ENCODE peak calls at places on chromosomes 1 and 21, in six cellular contexts. K is astrocyte of the spinal cord, X is endothelial cell of umbilical vein, E is adrenal gland, H is SK-N-SH, W is nephron progenitor cell. C is an unnamed sample.

GRCh38 chr1:63199666-63200065 is 122.7 kb upstream of the FOXD3 start:
- DNase-seq in K (no peak), X (no peak), E (no peak), H (peak), W (peak), C (peak)

GRCh38 chr1:46133946-46134345 is 1.5 kb upstream of the PIK3R3 start:
- DNase-seq in K (no peak), X (peak), E (no peak), H (no peak), W (no peak), C (no peak)

GRCh38 chr1:183226963-183227362 is 40.9 kb downstream of the LAMC2 start:
- DNase-seq in K (peak), X (no peak), E (no peak), H (no peak), W (peak), C (no peak)

GRCh38 chr1:19313961-19314882 is 2.1 kb downstream of the SLC66A1 start:
- DNase-seq in K (no peak), X (no peak), E (no peak), H (no peak), W (no peak), C (no peak)

GRCh38 chr1:13732971-13733667 is 33.1 kb downstream of the PRDM2 start:
- DNase-seq in K (no peak), X (no peak), E (no peak), H (no peak), W (no peak), C (no peak)

GRCh38 chr1:111542187-111542586 is 38.8 kb upstream of the ADORA3 start:
- DNase-seq in K (no peak), X (no peak), E (no peak), H (no peak), W (no peak), C (no peak)

GRCh38 chr1:67555487-67556296 is 125.5 kb upstream of the SERBP1 start:
- DNase-seq in K (no peak), X (no peak), E (no peak), H (no peak), W (no peak), C (peak)

GRCh38 chr1:107538502-107538901 is 397.7 kb downstream of the NTNG1 start:
- DNase-seq in K (no peak), X (no peak), E (no peak), H (no peak), W (no peak), C (no peak)

DNA sequence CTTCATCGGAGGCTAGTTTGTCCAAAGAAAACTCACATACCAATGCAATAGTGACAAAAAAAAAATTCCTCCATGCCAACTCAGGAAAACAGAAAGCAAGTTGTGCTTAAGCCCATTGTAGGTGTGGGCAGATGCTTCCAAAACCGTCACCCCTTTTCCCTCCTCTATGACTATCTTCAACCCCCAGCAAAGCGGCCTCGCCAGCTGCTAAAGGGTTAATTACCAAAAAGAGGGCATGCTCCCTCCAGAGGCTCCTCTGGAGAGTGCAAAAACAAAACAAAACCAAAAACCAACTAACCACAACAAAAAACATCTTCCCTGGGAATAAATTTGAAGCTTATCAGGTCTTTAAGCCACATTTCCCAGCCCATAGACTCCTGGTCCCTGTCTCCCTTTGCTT is 1.2 kb downstream of the LMOD1 start:
- DNase-seq in K (no peak), X (no peak), E (no peak), H (no peak), W (no peak), C (no peak)
- TF ChIP-seq CTCF in K (peak), X (peak), E (no peak), H (peak), W (peak), C (no peak)

GRCh38 chr21:35981514-35982070 is 78.7 kb downstream of the SETD4 start:
- DNase-seq in K (no peak), X (no peak), E (no peak), H (no peak), W (no peak), C (no peak)

GRCh38 chr21:35988396-35989140 is 71.8 kb downstream of the SETD4 start:
- DNase-seq in K (no peak), X (no peak), E (no peak), H (no peak), W (no peak), C (no peak)

GRCh38 chr21:35987475-35987874 is 72.9 kb downstream of the SETD4 start:
- DNase-seq in K (no peak), X (no peak), E (no peak), H (no peak), W (no peak), C (no peak)

GRCh38 chr21:35982717-35983116 is 77.6 kb downstream of the SETD4 start:
- DNase-seq in K (no peak), X (no peak), E (no peak), H (no peak), W (no peak), C (no peak)

DNA sequence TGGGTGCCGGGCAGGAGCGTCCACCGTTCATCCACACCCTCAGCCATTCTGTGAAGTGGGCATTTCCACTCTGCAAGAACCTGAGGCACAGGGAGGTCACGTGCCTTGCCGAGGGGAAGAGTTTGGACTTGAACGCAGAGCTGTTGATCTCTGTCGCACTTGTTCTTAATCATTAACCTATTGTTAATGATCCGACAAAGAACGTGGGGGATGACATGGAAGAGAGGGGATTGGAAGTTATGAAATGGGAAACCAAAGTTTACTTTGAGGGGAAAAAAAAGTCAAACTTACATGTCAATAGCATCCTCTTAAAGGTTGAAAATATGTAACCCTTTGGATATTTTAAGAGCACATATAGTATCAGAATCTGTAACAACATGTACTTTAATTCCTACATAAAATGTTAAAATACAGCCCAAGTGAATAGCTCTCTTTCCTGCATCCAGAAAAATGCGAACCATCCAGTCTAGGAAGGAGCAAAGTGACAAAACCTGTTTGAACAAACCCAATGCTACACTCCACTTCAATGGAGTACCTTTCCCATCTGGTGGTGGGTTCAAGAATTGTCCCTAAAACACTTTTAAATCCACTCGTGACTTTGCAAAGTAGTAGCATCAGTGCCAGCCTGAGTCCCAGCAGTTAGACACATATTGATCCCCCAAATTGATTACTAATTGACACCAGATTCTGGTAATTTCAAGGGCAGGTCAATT is 75.5 kb downstream of the SETD4 start:
- DNase-seq in K (no peak), X (no peak), E (no peak), H (no peak), W (no peak), C (no peak)
- TF ChIP-seq CTCF in K (no peak), X (no peak), E (no peak), H (no peak), W (no peak), C (no peak)

GRCh38 chr1:160113407-160113806 is 2.2 kb upstream of the ATP1A2 start:
- DNase-seq in K (no peak), X (no peak), E (no peak), H (no peak), W (no peak), C (no peak)
- TF ChIP-seq CTCF in K (peak), X (no peak), E (no peak), H (peak), W (no peak), C (no peak)

DNA sequence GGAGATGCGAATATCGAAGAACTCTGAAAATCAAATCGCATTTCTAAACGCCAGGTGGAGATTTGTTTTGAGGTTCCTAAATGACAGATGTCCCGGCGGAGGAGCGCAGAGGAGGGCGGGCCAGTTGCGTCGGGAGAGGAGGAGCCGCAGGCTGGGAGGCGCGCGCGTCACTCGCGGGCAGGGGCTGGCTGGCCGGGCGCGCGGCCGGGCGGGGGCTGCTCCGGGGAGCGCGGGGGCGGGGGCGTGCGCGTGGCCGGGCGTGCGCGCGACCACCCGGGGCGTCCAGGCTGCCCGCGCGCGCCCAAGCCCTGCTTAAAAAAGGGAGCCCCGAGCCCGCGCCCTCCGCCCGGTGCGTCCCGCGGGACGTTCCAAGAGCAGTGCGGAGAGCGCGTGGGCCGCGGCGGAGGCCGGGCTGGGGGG is 47.3 kb downstream of the H3-3A start:
- DNase-seq in K (peak), X (peak), E (peak), H (peak), W (peak), C (peak)
- TF ChIP-seq CTCF in K (no peak), X (no peak), E (peak), H (no peak), W (no peak), C (no peak)

DNA sequence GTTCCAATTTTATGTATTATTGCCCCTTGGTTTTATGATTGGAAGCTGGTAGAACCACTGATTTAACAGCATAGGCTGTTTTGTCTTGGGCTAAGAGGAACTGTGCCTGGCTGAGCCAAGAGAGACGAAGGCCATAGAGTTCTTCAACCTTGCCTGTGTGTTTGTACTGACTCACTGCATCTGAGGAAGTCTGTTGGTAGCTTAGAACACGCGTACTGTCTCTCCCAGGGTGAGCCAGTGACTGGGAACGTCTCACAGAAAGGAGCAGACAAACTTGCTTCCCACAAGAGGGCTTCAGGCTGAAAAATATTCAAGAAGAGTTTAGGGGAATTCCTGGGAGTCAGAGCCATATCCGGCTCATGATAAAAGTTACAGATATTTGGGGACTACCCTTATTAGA is 14.9 kb downstream of the TMEM51 start:
- DNase-seq in K (peak), X (peak), E (peak), H (no peak), W (no peak), C (no peak)
- TF ChIP-seq CTCF in K (peak), X (no peak), E (no peak), H (peak), W (no peak), C (no peak)

DNA sequence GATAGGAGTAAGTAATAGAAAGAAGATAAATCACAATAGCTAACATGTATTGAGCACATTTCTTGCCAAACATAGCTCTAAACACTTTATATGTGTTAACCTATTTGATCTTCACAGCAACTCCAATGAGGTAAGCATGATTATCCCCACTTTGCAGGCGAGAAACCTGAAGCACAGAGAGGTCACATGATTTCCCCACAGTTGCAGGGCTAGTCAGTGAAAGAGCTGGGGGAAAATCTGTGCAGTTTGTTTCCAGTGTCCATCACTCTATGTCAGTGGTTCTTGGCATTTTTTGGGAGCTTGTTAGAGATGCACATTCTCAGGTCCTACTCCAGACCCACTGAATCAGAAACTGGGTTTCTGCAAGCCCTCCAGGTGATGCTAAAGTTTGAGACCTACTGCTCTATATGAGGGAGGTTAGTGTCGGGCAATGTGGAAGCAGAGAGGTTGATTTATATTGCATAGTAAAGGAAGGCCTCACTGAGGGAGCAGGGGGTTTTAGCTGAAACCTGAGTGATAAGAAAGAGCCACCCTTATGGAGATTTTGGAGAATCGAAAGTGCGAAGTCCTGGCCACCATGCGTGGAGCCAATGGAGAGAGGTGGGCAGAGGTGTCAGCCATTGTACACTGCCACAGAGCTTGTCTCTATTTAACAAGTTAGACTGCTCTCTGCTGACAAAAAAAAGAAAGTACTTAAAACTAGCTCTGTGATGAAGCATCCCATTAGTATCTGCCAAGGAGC is 20.9 kb downstream of the MCOLN3 start:
- DNase-seq in K (no peak), X (no peak), E (no peak), H (no peak), W (no peak), C (no peak)
- TF ChIP-seq CTCF in K (no peak), X (no peak), E (peak), H (no peak), W (no peak), C (no peak)

DNA sequence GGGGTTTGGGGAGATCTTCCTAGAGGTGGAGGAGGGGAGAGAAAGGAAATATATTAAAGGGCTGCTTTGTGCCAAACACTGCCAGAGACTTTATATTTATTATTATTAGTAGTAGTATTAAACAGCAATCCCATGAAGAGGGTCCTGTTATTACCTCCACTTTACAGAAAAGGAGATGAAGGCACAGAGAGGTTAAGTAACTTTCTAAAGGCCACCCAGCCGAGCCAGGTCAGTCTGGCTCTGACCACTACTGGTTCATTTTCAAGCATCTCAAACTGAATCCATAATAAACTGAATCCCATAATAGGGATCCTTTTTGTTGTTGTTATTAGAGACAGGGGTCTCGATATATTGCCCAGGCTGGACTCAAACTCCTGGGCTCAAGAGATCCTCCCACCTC is 12.6 kb downstream of the NCMAP start:
- DNase-seq in K (no peak), X (no peak), E (no peak), H (no peak), W (no peak), C (no peak)
- TF ChIP-seq CTCF in K (no peak), X (no peak), E (no peak), H (no peak), W (no peak), C (no peak)

C was measured in glutamatergic neuron.